ENCODE peak calls at places on chromosomes 6 and 20, in five cellular contexts. W is body of pancreas, N is cardiac muscle cell, A is psoas muscle, S is heart right ventricle. J is an unnamed sample. For H3K36me3, the result is how much of the 10 kb centered on the place peaks cover.

GRCh38 chr6:169963581-169964297 is 212.3 kb downstream of the ERMARD start:
- DNase-seq in S (no peak), N (no peak), W (no peak), A (no peak), J (peak)

GRCh38 chr6:28410767-28411166 is 11.2 kb upstream of the ZSCAN12 start:
- DNase-seq in S (no peak), A (no peak), N (no peak), W (no peak), J (no peak)

GRCh38 chr6:2514965-2515543 is 235.7 kb downstream of the MYLK4 start:
- DNase-seq in A (no peak), S (no peak), W (no peak), N (no peak), J (no peak)

GRCh38 chr6:56311525-56311924 is 64.1 kb upstream of the COL21A1 start:
- DNase-seq in N (no peak), A (no peak), S (no peak), W (no peak), J (no peak)

GRCh38 chr20:14616003-14616402 is 278.6 kb upstream of the FLRT3 start:
- DNase-seq in W (no peak), A (no peak), S (no peak), N (no peak), J (no peak)

GRCh38 chr6:34339971-34340370 is 52.5 kb downstream of the NUDT3 start:
- DNase-seq in S (no peak), N (no peak), W (no peak), A (no peak), J (no peak)

GRCh38 chr6:63307581-63308246 is 12.1 kb downstream of the LGSN start:
- DNase-seq in N (peak), S (no peak), W (no peak), A (no peak), J (no peak)

GRCh38 chr6:36340671-36341454 is 4.2 kb upstream of the BNIP5 start:
- DNase-seq in A (peak), N (peak), S (peak), W (peak), J (peak)

GRCh38 chr20:58765795-58766194 is 73.2 kb downstream of the NPEPL1 start:
- DNase-seq in A (no peak), W (no peak), N (no peak), S (no peak), J (no peak)

GRCh38 chr6:132087391-132087790 is 136.2 kb upstream of the CCN2 start:
- DNase-seq in A (no peak), S (no peak), N (peak), W (no peak), J (no peak)

GRCh38 chr6:30787954-30788353 is 43.6 kb upstream of the IER3 start:
- DNase-seq in N (peak), A (no peak), S (no peak), W (no peak), J (no peak)

GRCh38 chr6:106540907-106541306 is 88.4 kb downstream of the RTN4IP1 start:
- DNase-seq in N (peak), S (no peak), W (no peak), A (no peak), J (no peak)

GRCh38 chr6:41093729-41094128 is 21.0 kb downstream of the NFYA start:
- DNase-seq in W (no peak), S (no peak), A (no peak), N (no peak), J (no peak)

GRCh38 chr20:35307666-35308653 is 15.7 kb upstream of the FAM83C start:
- DNase-seq in W (peak), A (peak), N (peak), S (peak), J (no peak)

GRCh38 chr20:51980277-51980676 is 178.0 kb upstream of the SALL4 start:
- DNase-seq in W (no peak), N (no peak), A (no peak), S (no peak), J (no peak)

GRCh38 chr6:2507638-2508037 is 243.1 kb downstream of the MYLK4 start:
- DNase-seq in A (no peak), W (no peak), S (no peak), N (no peak), J (no peak)

GRCh38 chr6:146770965-146771735 is 172.4 kb downstream of the ADGB start:
- DNase-seq in S (peak), A (peak), W (peak), N (peak), J (peak)

GRCh38 chr20:61876931-61877330 is 188.8 kb downstream of the TAF4 start:
- DNase-seq in A (no peak), S (no peak), N (no peak), W (no peak), J (no peak)

GRCh38 chr6:136148051-136148450 is 102.1 kb downstream of the MTFR2 start:
- DNase-seq in S (no peak), N (no peak), A (no peak), W (no peak), J (no peak)

GRCh38 chr20:35601021-35601973 is 14.3 kb upstream of the SPAG4 start:
- DNase-seq in N (peak), S (peak), W (peak), A (peak), J (peak)

GRCh38 chr6:159267165-159267564 is 98.0 kb downstream of the FNDC1 start:
- DNase-seq in N (peak), S (no peak), A (no peak), W (no peak), J (no peak)

GRCh38 chr20:62820208-62820961 is 3.5 kb downstream of the COL9A3 start:
- DNase-seq in N (no peak), S (no peak), W (no peak), A (no peak), J (no peak)

GRCh38 chr20:37866051-37866450 is 36.9 kb upstream of the VSTM2L start:
- DNase-seq in A (no peak), W (no peak), N (no peak), S (no peak), J (no peak)

GRCh38 chr6:135748189-135748588 is 103.3 kb upstream of the PDE7B start:
- DNase-seq in A (no peak), N (no peak), W (no peak), S (no peak), J (no peak)

GRCh38 chr6:5905431-5906339 is 101.0 kb downstream of the NRN1 start:
- DNase-seq in N (peak), S (peak), A (peak), W (peak), J (peak)

GRCh38 chr6:101386982-101387381 is 6.5 kb upstream of the GRIK2 start:
- DNase-seq in W (no peak), N (no peak), S (no peak), A (no peak), J (no peak)
- TF ChIP-seq CTCF in W (no peak), N (peak), S (no peak), A (no peak), J (no peak)

DNA sequence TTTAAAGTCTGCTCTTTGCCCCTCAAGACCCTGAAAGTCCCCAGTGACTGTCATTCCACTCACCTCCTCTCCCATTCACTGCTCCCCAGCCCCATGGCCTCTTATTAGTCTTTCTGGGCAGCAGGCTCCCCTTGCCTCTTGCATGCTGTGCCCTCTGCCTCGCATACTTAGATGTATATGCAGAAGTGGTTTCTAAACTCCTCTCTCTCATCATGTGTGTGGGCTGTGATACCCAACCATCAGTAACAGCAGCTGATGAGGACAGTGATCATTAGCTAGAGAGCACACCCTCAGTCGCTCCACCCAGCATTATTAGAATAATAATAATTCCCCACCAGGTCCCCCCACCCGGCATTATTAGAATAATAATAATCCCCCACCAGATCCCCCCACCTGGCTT is 14.5 kb downstream of the PKIG start:
- DNase-seq in A (no peak), N (no peak), W (no peak), S (no peak), J (no peak)
- H3K36me3 ChIP-seq in A (under half), N (under half), W (under half), S (under half), J (under half)

GRCh38 chr6:20160541-20161283 is 51.6 kb downstream of the MBOAT1 start:
- DNase-seq in S (no peak), N (no peak), A (no peak), W (no peak), J (no peak)
- H3K27ac ChIP-seq in S (no peak), N (no peak), A (no peak), W (peak), J (no peak)

GRCh38 chr6:16673011-16673797 is 88.1 kb downstream of the ATXN1 start:
- DNase-seq in N (no peak), W (no peak), S (no peak), A (no peak), J (no peak)
- TF ChIP-seq CTCF in N (no peak), W (no peak), S (no peak), A (no peak), J (no peak)

GRCh38 chr6:158033077-158033750 is 51.6 kb downstream of the SYNJ2 start:
- DNase-seq in W (no peak), N (no peak), S (no peak), A (no peak), J (no peak)

GRCh38 chr6:158036261-158036660 is 54.6 kb downstream of the SYNJ2 start:
- DNase-seq in N (no peak), W (no peak), A (no peak), S (no peak), J (no peak)

GRCh38 chr6:158031445-158032353 is 50.0 kb downstream of the SYNJ2 start:
- DNase-seq in A (peak), S (peak), N (peak), W (no peak), J (peak)

GRCh38 chr6:158032354-158032733 is 50.7 kb downstream of the SYNJ2 start:
- DNase-seq in W (no peak), N (no peak), A (no peak), S (no peak), J (no peak)

DNA sequence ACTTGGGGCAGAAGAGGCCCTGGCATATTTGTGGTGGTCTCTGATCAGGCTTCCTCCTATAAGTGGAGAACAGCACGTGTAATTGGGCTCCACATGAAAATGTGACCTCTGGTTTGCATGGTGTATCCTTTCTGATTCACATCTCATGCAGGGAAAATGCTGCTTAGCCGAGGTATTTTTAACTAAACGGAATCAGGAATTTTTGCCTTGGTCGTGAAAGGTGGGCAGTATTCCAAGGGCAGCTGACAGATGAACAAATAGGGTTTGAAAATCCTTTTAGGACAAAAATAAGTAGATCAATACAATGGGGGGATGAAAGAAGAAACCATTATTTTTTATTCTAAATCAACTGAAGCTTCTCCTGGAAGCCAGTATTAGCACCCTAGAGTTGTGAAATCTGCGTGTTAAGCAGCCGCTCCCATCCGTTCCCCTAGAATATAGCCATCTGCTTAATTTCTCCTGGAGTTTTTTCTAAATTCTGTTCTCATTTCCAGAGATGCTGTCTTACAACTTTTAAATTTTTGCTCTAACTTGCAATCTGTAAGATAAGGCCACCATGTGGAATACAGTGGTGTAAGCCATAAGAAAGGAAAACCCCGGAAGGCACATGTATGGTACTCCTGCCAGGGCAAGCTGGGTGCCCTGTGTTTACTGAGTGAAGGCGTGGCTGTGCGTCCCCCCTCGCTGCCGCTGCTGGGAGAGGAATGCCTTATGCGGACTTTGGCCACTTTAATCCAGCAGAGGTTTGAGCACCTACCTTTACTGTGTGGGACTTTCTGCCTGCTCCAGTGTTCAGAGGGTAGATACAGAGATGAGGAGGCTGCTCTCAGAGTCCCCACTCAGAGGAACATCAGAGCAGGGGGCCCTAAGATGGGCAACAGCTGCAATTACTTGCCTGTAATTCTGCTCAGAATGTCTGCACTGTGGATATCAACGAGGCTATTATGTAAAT is 52.4 kb downstream of the SYNJ2 start:
- DNase-seq in A (no peak), W (peak), S (no peak), N (peak), J (no peak)
- H3K36me3 ChIP-seq in A (under half), W (under half), S (under half), N (under half), J (under half)

J was measured in lung.